ENCODE peak calls at places on chromosomes 6 and 20, in four cellular contexts. H is A549, E is fibroblast of mammary gland, B is left ventricle myocardium inferior. T is an unnamed sample.

GRCh38 chr20:840858-841567 is 7.5 kb downstream of the FAM110A start:
- DNase-seq in H (peak; percentile 43), E (no peak), B (no peak), T (no peak)

GRCh38 chr6:164085086-164085485 is 670.6 kb downstream of the QKI start:
- DNase-seq in B (no peak), E (no peak), H (no peak), T (no peak)

GRCh38 chr6:168584671-168585070 is 143.7 kb downstream of the SMOC2 start:
- DNase-seq in B (no peak), H (no peak), E (no peak), T (no peak)

GRCh38 chr20:18739785-18740184 is 73.8 kb upstream of the SCP2D1 start:
- DNase-seq in H (no peak), E (peak; percentile 96), B (no peak), T (no peak)

GRCh38 chr6:122718616-122719015 is 60.9 kb upstream of the FABP7 start:
- DNase-seq in B (no peak), H (no peak), E (no peak), T (no peak)

GRCh38 chr6:11416936-11417576 is 120.5 kb upstream of the TMEM170B start:
- DNase-seq in E (no peak), B (no peak), H (no peak), T (no peak)

GRCh38 chr6:141403827-141404226 is 728.9 kb upstream of the GJE1 start:
- DNase-seq in B (no peak), E (peak; percentile 89), H (no peak), T (no peak)

GRCh38 chr6:33710296-33711121 is 991 bp downstream of the UQCC2 start:
- DNase-seq in B (no peak), E (no peak), H (no peak), T (no peak)

GRCh38 chr6:147903931-147904330 is 395.4 kb downstream of the SAMD5 start:
- DNase-seq in H (no peak), E (no peak), B (no peak), T (no peak)

GRCh38 chr6:41602422-41602743 is 35.9 kb upstream of the MDFI start:
- DNase-seq in H (no peak), E (no peak), B (no peak), T (no peak)

GRCh38 chr6:1991332-1991878 is 254.0 kb downstream of the GMDS start:
- DNase-seq in B (no peak), E (no peak), H (no peak), T (no peak)

GRCh38 chr6:35146453-35146852 is 5.3 kb upstream of the TCP11 start:
- DNase-seq in H (peak; percentile 35), E (peak; percentile 54), B (peak; percentile 37), T (no peak)

GRCh38 chr6:112502348-112503130 is 155.4 kb downstream of the RFPL4B start:
- DNase-seq in E (peak; percentile 26), B (no peak), H (no peak), T (peak; percentile 20)

GRCh38 chr20:32507998-32508774 is 76.9 kb downstream of the NOL4L start:
- DNase-seq in B (no peak), E (no peak), H (no peak), T (no peak)

GRCh38 chr20:32762754-32763201 is 593 bp downstream of the DNMT3B start:
- DNase-seq in E (no peak), B (no peak), H (no peak), T (no peak)

GRCh38 chr6:102936959-102937358 is 1543.5 kb downstream of the GRIK2 start:
- DNase-seq in H (no peak), E (no peak), B (no peak), T (no peak)

GRCh38 chr6:104788400-104788799 is 71.3 kb downstream of the HACE1 start:
- DNase-seq in B (no peak), H (no peak), E (no peak), T (no peak)

GRCh38 chr6:112287836-112288235 is 33.5 kb upstream of the LAMA4 start:
- DNase-seq in B (no peak), H (no peak), E (no peak), T (no peak)

GRCh38 chr20:8476023-8476422 is 344.0 kb downstream of the PLCB1 start:
- DNase-seq in B (no peak), H (no peak), E (peak; percentile 8), T (no peak)

GRCh38 chr20:34320861-34321260 is 17.7 kb upstream of the AHCY start:
- DNase-seq in H (no peak), B (no peak), E (no peak), T (no peak)

GRCh38 chr20:41135187-41135887 is 2.0 kb upstream of the PLCG1 start:
- DNase-seq in E (peak; percentile 30), H (peak; percentile 72), B (no peak), T (no peak)

GRCh38 chr6:34970962-34971361 is 81.9 kb downstream of the ANKS1A start:
- DNase-seq in E (peak; percentile 87), B (no peak), H (no peak), T (no peak)

GRCh38 chr6:145763742-145764141 is 28.4 kb upstream of the EPM2A start:
- DNase-seq in E (no peak), H (no peak), B (no peak), T (no peak)

GRCh38 chr6:17968081-17968518 is 19.3 kb downstream of the KIF13A start:
- DNase-seq in B (no peak), E (no peak), H (no peak), T (no peak)

GRCh38 chr6:1065986-1066385 is 245.9 kb upstream of the FOXQ1 start:
- DNase-seq in H (no peak), E (no peak), B (no peak), T (no peak)

GRCh38 chr6:188821-189655 is 103.2 kb upstream of the DUSP22 start:
- DNase-seq in H (peak; percentile 74), B (peak; percentile 84), E (peak; percentile 77), T (peak; percentile 66)

GRCh38 chr6:159279790-159280277 is 110.6 kb downstream of the FNDC1 start:
- DNase-seq in E (no peak), B (no peak), H (no peak), T (no peak)

GRCh38 chr20:57881466-57882405 is 171.9 kb upstream of the PMEPA1 start:
- DNase-seq in E (no peak), H (no peak), B (no peak), T (no peak)

GRCh38 chr6:35148167-35148741 is 7.1 kb upstream of the TCP11 start:
- DNase-seq in E (peak; percentile 86), B (no peak), H (no peak), T (no peak)

GRCh38 chr6:169902604-169903003 is 151.2 kb downstream of the ERMARD start:
- DNase-seq in B (no peak), H (no peak), E (no peak), T (no peak)

GRCh38 chr6:36676142-36677058 is 2.1 kb upstream of the CDKN1A start:
- DNase-seq in H (no peak), B (no peak), E (peak; percentile 65), T (no peak)

GRCh38 chr20:35616465-35617396 is 1.1 kb downstream of the SPAG4 start:
- DNase-seq in B (peak; percentile 92), H (peak; percentile 87), E (peak; percentile 99), T (peak; percentile 60)

GRCh38 chr6:132961610-132962009 is 147.2 kb downstream of the RPS12 start:
- DNase-seq in B (no peak), H (no peak), E (no peak), T (no peak)

GRCh38 chr20:63978319-63979220 is 872 bp downstream of the SAMD10 start:
- DNase-seq in E (no peak), B (peak; percentile 78), H (no peak), T (no peak)

GRCh38 chr6:27388293-27389197 is at the start of gene ZNF391:
- DNase-seq in H (peak; percentile 69), B (peak; percentile 70), E (peak; percentile 90), T (peak; percentile 58)

GRCh38 chr20:58550661-58551060 is 35.5 kb upstream of the APCDD1L start:
- DNase-seq in B (no peak), E (peak; percentile 59), H (no peak), T (peak; percentile 61)

GRCh38 chr6:164870175-164870574 is 439.2 kb downstream of the C6orf118 start:
- DNase-seq in H (no peak), E (no peak), B (no peak), T (no peak)

GRCh38 chr6:104527761-104528415 is 331.8 kb downstream of the HACE1 start:
- DNase-seq in E (peak; percentile 31), B (no peak), H (no peak), T (peak; percentile 26)

GRCh38 chr20:11242320-11242719 is 568.5 kb upstream of the JAG1 start:
- DNase-seq in H (no peak), B (no peak), E (no peak), T (no peak)
- TF ChIP-seq CTCF in H (no peak), B (no peak), E (no peak), T (no peak)

DNA sequence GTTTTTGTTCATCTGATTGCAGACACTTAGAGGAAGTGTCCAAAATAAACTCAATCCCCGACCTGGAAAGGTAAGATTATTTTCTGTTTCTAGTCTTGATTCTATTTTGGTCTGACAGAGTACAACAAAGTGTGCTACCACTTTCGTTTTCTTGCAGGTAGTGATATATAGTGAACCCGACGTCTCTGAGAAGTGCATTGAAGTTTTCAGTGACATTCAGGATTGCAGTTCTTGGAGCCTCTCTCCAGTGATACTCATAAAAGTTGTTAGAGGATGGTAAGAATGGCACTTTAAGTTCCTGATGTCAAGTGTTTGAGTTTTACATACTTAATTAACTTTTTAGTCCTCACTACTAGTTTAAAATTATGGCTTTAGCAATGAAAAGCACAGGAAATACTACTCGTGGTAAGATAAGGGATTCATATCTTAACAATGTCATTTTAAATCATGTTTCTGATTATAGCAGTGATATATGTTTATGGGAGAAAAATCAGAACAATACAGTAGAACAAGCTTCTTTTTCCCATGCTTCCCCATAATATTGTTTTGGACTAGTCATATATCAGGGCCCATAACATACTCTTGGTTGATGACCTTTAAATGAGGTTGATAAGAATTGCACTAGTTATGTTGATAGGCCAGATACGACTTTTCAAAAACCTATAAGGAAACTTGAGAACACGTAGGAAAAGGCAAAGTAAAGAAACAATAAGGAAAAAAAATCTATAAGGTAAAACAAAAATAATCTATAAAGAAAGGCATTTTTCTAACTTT is 104.0 kb downstream of the RTN4IP1 start:
- DNase-seq in B (no peak), E (no peak), H (no peak), T (no peak)
- H3K4me3 ChIP-seq in B (peak overlapping the region; percentile 47), E (no peak overlapping the region), H (no peak overlapping the region), T (no peak overlapping the region)

GRCh38 chr6:65638047-65638831 is 68.8 kb downstream of the EYS start:
- DNase-seq in E (no peak), H (no peak), B (no peak), T (no peak)
- TF ChIP-seq CTCF in E (no peak), H (no peak), B (no peak), T (peak; percentile 15)

GRCh38 chr6:90222008-90222407 is 74.6 kb downstream of the BACH2 start:
- DNase-seq in E (no peak), B (no peak), H (no peak), T (no peak)
- H3K4me3 ChIP-seq in E (no peak overlapping the region), B (no peak overlapping the region), H (no peak overlapping the region), T (no peak overlapping the region)

GRCh38 chr6:137866914-137867684 is at the start of gene TNFAIP3:
- DNase-seq in B (peak; percentile 93), E (peak; percentile 93), H (peak; percentile 74), T (peak; percentile 87)
- TF ChIP-seq CTCF in B (peak; percentile 93), E (peak; percentile 45), H (peak; percentile 81), T (peak; percentile 66)

DNA sequence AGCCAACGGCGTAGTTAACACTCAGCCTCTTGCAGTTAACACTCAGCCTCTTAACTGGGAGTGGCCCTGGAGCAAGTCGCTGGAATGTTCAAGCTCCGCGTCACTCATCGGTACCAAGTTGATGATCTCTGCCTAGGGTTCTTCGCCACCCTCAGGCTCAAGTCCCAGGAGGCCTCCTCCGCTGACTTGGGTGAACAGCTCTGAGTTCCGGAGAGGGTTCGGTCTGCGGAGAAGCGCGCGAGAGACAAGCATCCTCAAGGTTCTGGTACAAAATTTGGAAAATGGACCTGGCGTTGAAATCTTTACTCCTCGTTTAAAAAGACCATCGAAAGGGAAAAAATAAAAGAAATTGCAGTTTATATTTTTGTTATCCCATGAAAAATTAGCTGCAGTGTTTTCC is 876 bp upstream of the DSP start:
- DNase-seq in H (peak; percentile 25), E (peak; percentile 24), B (peak; percentile 40), T (no peak)
- H3K4me3 ChIP-seq in H (peak overlapping the region; percentile 66), E (peak overlapping the region; percentile 56), B (peak overlapping the region; percentile 75), T (no peak overlapping the region)

T was measured in astrocyte of the cerebellum.